ENCODE peak calls at places on chromosomes 12 and 14, in seven cellular contexts. One of them, this sample, is unnamed.

GRCh38 chr14:30928462-30928861 is 54.1 kb downstream of the COCH start:
- DNase-seq in A549: no peak
- DNase-seq in osteocyte: no peak
- DNase-seq in fibroblast of lung: no peak
- DNase-seq in stomach: no peak
- DNase-seq in cardiac muscle cell: peak
- DNase-seq in breast epithelium: no peak
- DNase-seq in this sample: no peak

GRCh38 chr14:42994001-42994736 is 1387.5 kb downstream of the LRFN5 start:
- DNase-seq in A549: peak
- DNase-seq in osteocyte: no peak
- DNase-seq in fibroblast of lung: peak
- DNase-seq in stomach: no peak
- DNase-seq in cardiac muscle cell: peak
- DNase-seq in breast epithelium: no peak
- DNase-seq in this sample: no peak

GRCh38 chr14:90979451-90979850 is 81.0 kb downstream of the RPS6KA5 start:
- DNase-seq in A549: no peak
- DNase-seq in osteocyte: no peak
- DNase-seq in fibroblast of lung: no peak
- DNase-seq in stomach: no peak
- DNase-seq in cardiac muscle cell: no peak
- DNase-seq in breast epithelium: no peak
- DNase-seq in this sample: no peak

GRCh38 chr12:124041907-124042306 is 68.9 kb downstream of the ZNF664 start:
- DNase-seq in A549: no peak
- DNase-seq in osteocyte: no peak
- DNase-seq in fibroblast of lung: no peak
- DNase-seq in stomach: no peak
- DNase-seq in cardiac muscle cell: no peak
- DNase-seq in breast epithelium: no peak
- DNase-seq in this sample: no peak

GRCh38 chr12:109719123-109720022 is 5.7 kb downstream of the FAM222A start:
- DNase-seq in A549: peak
- DNase-seq in osteocyte: no peak
- DNase-seq in fibroblast of lung: no peak
- DNase-seq in stomach: no peak
- DNase-seq in cardiac muscle cell: no peak
- DNase-seq in breast epithelium: no peak
- DNase-seq in this sample: no peak

GRCh38 chr14:71703477-71703876 is 228.8 kb upstream of the RGS6 start:
- DNase-seq in A549: no peak
- DNase-seq in osteocyte: no peak
- DNase-seq in fibroblast of lung: peak
- DNase-seq in stomach: no peak
- DNase-seq in cardiac muscle cell: peak
- DNase-seq in breast epithelium: no peak
- DNase-seq in this sample: no peak

GRCh38 chr12:116504438-116504837 is 54.7 kb upstream of the MAP1LC3B2 start:
- DNase-seq in A549: no peak
- DNase-seq in osteocyte: no peak
- DNase-seq in fibroblast of lung: no peak
- DNase-seq in stomach: no peak
- DNase-seq in cardiac muscle cell: no peak
- DNase-seq in breast epithelium: no peak
- DNase-seq in this sample: no peak

GRCh38 chr14:48963231-48963630 is 622.9 kb downstream of the RPS29 start:
- DNase-seq in A549: no peak
- DNase-seq in osteocyte: no peak
- DNase-seq in fibroblast of lung: no peak
- DNase-seq in stomach: no peak
- DNase-seq in cardiac muscle cell: no peak
- DNase-seq in breast epithelium: no peak
- DNase-seq in this sample: no peak

GRCh38 chr12:1630827-1631591 is 2.0 kb downstream of the WNT5B start:
- DNase-seq in A549: no peak
- DNase-seq in osteocyte: peak
- DNase-seq in fibroblast of lung: peak
- DNase-seq in stomach: no peak
- DNase-seq in cardiac muscle cell: peak
- DNase-seq in breast epithelium: no peak
- DNase-seq in this sample: no peak

GRCh38 chr14:23562822-23563472 is 4.6 kb downstream of the AP1G2 start:
- DNase-seq in A549: peak
- DNase-seq in osteocyte: no peak
- DNase-seq in fibroblast of lung: peak
- DNase-seq in stomach: peak
- DNase-seq in cardiac muscle cell: peak
- DNase-seq in breast epithelium: no peak
- DNase-seq in this sample: no peak

GRCh38 chr14:60758875-60759274 is 24.3 kb downstream of the MNAT1 start:
- DNase-seq in A549: no peak
- DNase-seq in osteocyte: no peak
- DNase-seq in fibroblast of lung: peak
- DNase-seq in stomach: no peak
- DNase-seq in cardiac muscle cell: no peak
- DNase-seq in breast epithelium: no peak
- DNase-seq in this sample: no peak

GRCh38 chr12:128382946-128383739 is 116.2 kb downstream of the TMEM132C start:
- DNase-seq in A549: no peak
- DNase-seq in osteocyte: no peak
- DNase-seq in fibroblast of lung: no peak
- DNase-seq in stomach: no peak
- DNase-seq in cardiac muscle cell: no peak
- DNase-seq in breast epithelium: no peak
- DNase-seq in this sample: no peak

GRCh38 chr12:94265521-94265920 is 117.1 kb downstream of the PLXNC1 start:
- DNase-seq in A549: no peak
- DNase-seq in osteocyte: no peak
- DNase-seq in fibroblast of lung: no peak
- DNase-seq in stomach: no peak
- DNase-seq in cardiac muscle cell: no peak
- DNase-seq in breast epithelium: no peak
- DNase-seq in this sample: peak

GRCh38 chr12:27272375-27273028 is 28.4 kb downstream of the STK38L start:
- DNase-seq in A549: no peak
- DNase-seq in osteocyte: no peak
- DNase-seq in fibroblast of lung: no peak
- DNase-seq in stomach: no peak
- DNase-seq in cardiac muscle cell: no peak
- DNase-seq in breast epithelium: no peak
- DNase-seq in this sample: no peak

GRCh38 chr14:74636424-74637183 is 24.6 kb upstream of the LTBP2 start:
- DNase-seq in A549: no peak
- DNase-seq in osteocyte: no peak
- DNase-seq in fibroblast of lung: no peak
- DNase-seq in stomach: no peak
- DNase-seq in cardiac muscle cell: no peak
- DNase-seq in breast epithelium: no peak
- DNase-seq in this sample: no peak

GRCh38 chr12:119202544-119202943 is 23.8 kb downstream of the HSPB8 start:
- DNase-seq in A549: no peak
- DNase-seq in osteocyte: no peak
- DNase-seq in fibroblast of lung: no peak
- DNase-seq in stomach: no peak
- DNase-seq in cardiac muscle cell: no peak
- DNase-seq in breast epithelium: no peak
- DNase-seq in this sample: peak

GRCh38 chr12:480831-481230 is 21.1 kb downstream of the B4GALNT3 start:
- DNase-seq in A549: no peak
- DNase-seq in osteocyte: no peak
- DNase-seq in fibroblast of lung: peak
- DNase-seq in stomach: no peak
- DNase-seq in cardiac muscle cell: peak
- DNase-seq in breast epithelium: no peak
- DNase-seq in this sample: peak

GRCh38 chr14:97705976-97706375 is 908.8 kb downstream of the VRK1 start:
- DNase-seq in A549: no peak
- DNase-seq in osteocyte: no peak
- DNase-seq in fibroblast of lung: no peak
- DNase-seq in stomach: no peak
- DNase-seq in cardiac muscle cell: no peak
- DNase-seq in breast epithelium: no peak
- DNase-seq in this sample: no peak

GRCh38 chr12:67155863-67156262 is 113.3 kb upstream of the CAND1 start:
- DNase-seq in A549: peak
- DNase-seq in osteocyte: no peak
- DNase-seq in fibroblast of lung: no peak
- DNase-seq in stomach: no peak
- DNase-seq in cardiac muscle cell: peak
- DNase-seq in breast epithelium: no peak
- DNase-seq in this sample: no peak

GRCh38 chr12:102603021-102603420 is 122.7 kb upstream of the IGF1 start:
- DNase-seq in A549: no peak
- DNase-seq in osteocyte: no peak
- DNase-seq in fibroblast of lung: no peak
- DNase-seq in stomach: no peak
- DNase-seq in cardiac muscle cell: no peak
- DNase-seq in breast epithelium: no peak
- DNase-seq in this sample: no peak

GRCh38 chr14:50397461-50398196 is 948 bp upstream of the CDKL1 start:
- DNase-seq in A549: peak
- DNase-seq in osteocyte: no peak
- DNase-seq in fibroblast of lung: no peak
- DNase-seq in stomach: no peak
- DNase-seq in cardiac muscle cell: no peak
- DNase-seq in breast epithelium: no peak
- DNase-seq in this sample: no peak

GRCh38 chr14:52318829-52319604 is 4.9 kb downstream of the PTGER2 start:
- DNase-seq in A549: no peak
- DNase-seq in osteocyte: no peak
- DNase-seq in fibroblast of lung: peak
- DNase-seq in stomach: no peak
- DNase-seq in cardiac muscle cell: no peak
- DNase-seq in breast epithelium: no peak
- DNase-seq in this sample: no peak

GRCh38 chr14:63986789-63987533 is 134.2 kb downstream of the SYNE2 start:
- DNase-seq in A549: peak
- DNase-seq in osteocyte: no peak
- DNase-seq in fibroblast of lung: peak
- DNase-seq in stomach: no peak
- DNase-seq in cardiac muscle cell: peak
- DNase-seq in breast epithelium: no peak
- DNase-seq in this sample: no peak

GRCh38 chr12:101806280-101806679 is 24.5 kb downstream of the GNPTAB start:
- DNase-seq in A549: no peak
- DNase-seq in osteocyte: no peak
- DNase-seq in fibroblast of lung: no peak
- DNase-seq in stomach: no peak
- DNase-seq in cardiac muscle cell: peak
- DNase-seq in breast epithelium: no peak
- DNase-seq in this sample: no peak

DNA sequence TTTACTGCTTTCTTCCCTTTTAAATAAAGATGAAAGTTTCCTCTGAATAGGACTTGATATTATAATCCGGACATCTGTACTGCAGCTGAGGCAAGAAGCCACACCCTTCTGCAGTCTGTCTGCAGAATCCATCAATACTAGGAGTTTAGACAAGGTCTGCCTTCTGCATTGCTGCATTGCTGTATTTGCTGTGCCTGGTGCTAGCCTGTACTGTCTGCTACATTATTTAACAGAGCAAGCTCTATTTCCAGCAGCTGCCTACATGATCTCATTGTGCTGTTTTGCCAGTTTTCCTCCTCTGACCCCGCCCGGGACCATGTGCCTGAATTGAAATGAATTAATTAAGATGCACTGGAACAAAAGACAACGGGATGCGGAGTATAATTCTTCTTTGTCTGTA is 1.7 kb downstream of the TUBA1A start:
- DNase-seq in A549: peak
- DNase-seq in osteocyte: peak
- DNase-seq in fibroblast of lung: peak
- DNase-seq in stomach: no peak
- DNase-seq in cardiac muscle cell: peak
- DNase-seq in breast epithelium: no peak
- DNase-seq in this sample: no peak
- TF ChIP-seq CTCF in A549: no peak
- TF ChIP-seq CTCF in osteocyte: no peak
- TF ChIP-seq CTCF in fibroblast of lung: no peak
- TF ChIP-seq CTCF in stomach: no peak
- TF ChIP-seq CTCF in cardiac muscle cell: no peak
- TF ChIP-seq CTCF in breast epithelium: no peak
- TF ChIP-seq CTCF in this sample: no peak

DNA sequence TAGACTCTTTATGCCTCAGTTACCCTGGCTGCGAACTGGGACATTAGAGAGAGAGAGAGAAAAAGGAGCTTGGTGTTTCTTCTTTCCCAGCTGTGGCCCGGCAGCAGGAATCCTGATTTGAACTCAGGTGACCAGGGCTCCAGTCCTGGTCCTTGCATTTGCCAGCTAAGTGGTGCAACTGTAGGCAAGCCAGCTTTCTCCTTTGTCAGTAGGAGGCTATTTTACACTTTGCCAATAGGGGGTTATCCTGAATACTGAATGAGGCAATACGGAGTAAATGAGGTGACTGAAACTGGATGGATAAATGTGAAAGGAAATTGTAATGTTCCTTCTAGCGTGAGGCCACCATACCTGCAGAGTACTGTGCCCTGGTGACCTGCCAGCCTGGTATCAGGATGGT is 27.8 kb downstream of the KCNA5 start:
- DNase-seq in A549: no peak
- DNase-seq in osteocyte: no peak
- DNase-seq in fibroblast of lung: no peak
- DNase-seq in stomach: no peak
- DNase-seq in cardiac muscle cell: no peak
- DNase-seq in breast epithelium: no peak
- DNase-seq in this sample: no peak
- TF ChIP-seq CTCF in A549: no peak
- TF ChIP-seq CTCF in osteocyte: no peak
- TF ChIP-seq CTCF in fibroblast of lung: no peak
- TF ChIP-seq CTCF in stomach: no peak
- TF ChIP-seq CTCF in cardiac muscle cell: peak
- TF ChIP-seq CTCF in breast epithelium: no peak
- TF ChIP-seq CTCF in this sample: no peak

GRCh38 chr12:3644103-3644502 is 108.8 kb downstream of the CRACR2A start:
- DNase-seq in A549: no peak
- DNase-seq in osteocyte: no peak
- DNase-seq in fibroblast of lung: no peak
- DNase-seq in stomach: no peak
- DNase-seq in cardiac muscle cell: no peak
- DNase-seq in breast epithelium: no peak
- DNase-seq in this sample: no peak
- TF ChIP-seq CTCF in A549: no peak
- TF ChIP-seq CTCF in osteocyte: no peak
- TF ChIP-seq CTCF in fibroblast of lung: no peak
- TF ChIP-seq CTCF in stomach: no peak
- TF ChIP-seq CTCF in cardiac muscle cell: no peak
- TF ChIP-seq CTCF in breast epithelium: no peak
- TF ChIP-seq CTCF in this sample: no peak

DNA sequence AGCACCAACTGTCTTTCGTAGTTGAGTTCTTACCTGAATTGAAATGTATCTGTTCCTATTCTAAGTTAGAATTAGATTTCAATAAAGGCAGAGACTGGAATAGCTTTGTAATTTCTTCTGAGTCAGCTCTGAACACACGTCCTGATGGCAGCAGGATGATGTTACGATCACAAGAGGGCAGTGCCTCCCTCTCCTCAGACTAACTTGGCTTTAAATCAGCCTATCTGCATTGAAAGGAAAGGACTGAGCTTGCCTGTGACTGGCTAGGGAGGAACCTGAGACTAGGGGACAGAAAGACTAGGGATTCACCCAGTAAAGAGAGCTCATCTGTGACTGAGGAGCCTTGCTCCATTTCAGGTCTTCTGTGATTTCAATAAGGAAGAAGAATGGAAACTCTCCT is 323.7 kb upstream of the OR4E1 start:
- DNase-seq in A549: peak
- DNase-seq in osteocyte: no peak
- DNase-seq in fibroblast of lung: no peak
- DNase-seq in stomach: no peak
- DNase-seq in cardiac muscle cell: peak
- DNase-seq in breast epithelium: no peak
- DNase-seq in this sample: no peak
- TF ChIP-seq CTCF in A549: no peak
- TF ChIP-seq CTCF in osteocyte: no peak
- TF ChIP-seq CTCF in fibroblast of lung: no peak
- TF ChIP-seq CTCF in stomach: no peak
- TF ChIP-seq CTCF in cardiac muscle cell: peak
- TF ChIP-seq CTCF in breast epithelium: no peak
- TF ChIP-seq CTCF in this sample: no peak

This sample was measured in coronary artery.